ENCODE peak calls at places on chromosomes 5 and 9, in nine cellular contexts. D is A673; Y is glutamatergic neuron; K is germinal center; W is left colon; C is HTR-8/SVneo; A is stimulated activated CD4-positive, alpha-beta T cell treated with anti-CD3 and anti-CD28 coated beads, Interleukin-15, amount 100 ng/mL, for 48 hours; P is naive thymus-derived CD8-positive, alpha-beta T cell; U is HEK293T. Q is an unnamed sample.

GRCh38 chr5:135814254-135814653 is 20.2 kb upstream of the SLC25A48 start:
- DNase-seq in Y (no peak), K (no peak), A (no peak), U (no peak), D (no peak), C (no peak), W (no peak), P (no peak), Q (no peak)

GRCh38 chr5:17604951-17605350 is 968 bp downstream of the TAF11L11 start:
- DNase-seq in P (no peak), C (no peak), Y (no peak), A (no peak), U (no peak), W (no peak), D (no peak), K (no peak), Q (no peak)

GRCh38 chr9:15213249-15213648 is 93.8 kb downstream of the TTC39B start:
- DNase-seq in Y (no peak), U (no peak), P (no peak), C (no peak), K (no peak), W (no peak), A (no peak), D (no peak), Q (no peak)

GRCh38 chr9:83583151-83584014 is 39.6 kb upstream of the IDNK start:
- DNase-seq in C (peak), W (no peak), A (peak), U (peak), P (peak), K (peak), D (peak), Y (peak), Q (peak)

GRCh38 chr5:132752581-132753125 is 5.4 kb downstream of the CCNI2 start:
- DNase-seq in Y (no peak), K (no peak), P (no peak), W (no peak), D (no peak), A (no peak), C (no peak), U (no peak), Q (no peak)

GRCh38 chr5:123116063-123116462 is 27.0 kb downstream of the PRDM6 start:
- DNase-seq in U (no peak), P (no peak), A (no peak), W (no peak), K (no peak), C (no peak), Y (peak), D (no peak), Q (no peak)

GRCh38 chr5:175652741-175653663 is 4.9 kb upstream of the HRH2 start:
- DNase-seq in P (peak), Y (no peak), K (no peak), D (no peak), C (no peak), W (no peak), A (peak), U (no peak), Q (no peak)

GRCh38 chr9:68530618-68531017 is 10.1 kb downstream of the TMEM252 start:
- DNase-seq in A (no peak), W (peak), Y (peak), U (no peak), C (no peak), K (no peak), D (peak), P (no peak), Q (peak)

GRCh38 chr5:17075196-17075595 is 139.1 kb upstream of the MYO10 start:
- DNase-seq in D (no peak), Y (no peak), K (no peak), A (no peak), W (no peak), U (no peak), P (no peak), C (no peak), Q (no peak)

GRCh38 chr9:37121881-37122280 is 1.5 kb downstream of the ZCCHC7 start:
- DNase-seq in Y (no peak), W (no peak), K (no peak), P (no peak), A (no peak), U (no peak), C (no peak), D (no peak), Q (no peak)

GRCh38 chr5:87009146-87009545 is 258.5 kb upstream of the RASA1 start:
- DNase-seq in U (no peak), P (no peak), K (no peak), D (peak), W (no peak), C (no peak), Y (no peak), A (no peak), Q (no peak)

GRCh38 chr5:106380736-106381135 is 1290.0 kb downstream of the EFNA5 start:
- DNase-seq in P (no peak), A (no peak), U (no peak), W (no peak), D (no peak), Y (no peak), C (no peak), K (no peak), Q (no peak)

GRCh38 chr5:35345222-35345621 is 114.9 kb upstream of the PRLR start:
- DNase-seq in P (no peak), U (no peak), D (peak), K (no peak), C (no peak), A (no peak), W (no peak), Y (no peak), Q (no peak)

GRCh38 chr5:140553657-140554056 is 3.6 kb downstream of the SRA1 start:
- DNase-seq in A (no peak), U (no peak), P (no peak), Y (no peak), C (no peak), W (no peak), K (no peak), D (no peak), Q (no peak)

GRCh38 chr9:110050925-110051355 is 157.0 kb downstream of the C9orf152 start:
- DNase-seq in W (no peak), C (peak), A (no peak), D (peak), U (no peak), P (no peak), Y (no peak), K (peak), Q (no peak)

GRCh38 chr5:158435161-158435616 is 576.2 kb upstream of the CLINT1 start:
- DNase-seq in K (peak), D (no peak), Y (no peak), A (peak), P (peak), W (no peak), C (peak), U (no peak), Q (no peak)

GRCh38 chr9:87497080-87497603 is 525 bp upstream of the DAPK1 start:
- DNase-seq in P (no peak), K (no peak), C (no peak), A (no peak), D (no peak), W (no peak), U (no peak), Y (no peak), Q (no peak)

GRCh38 chr9:96014078-96014477 is 138.6 kb downstream of the ERCC6L2 start:
- DNase-seq in C (no peak), P (peak), U (no peak), A (no peak), D (no peak), K (no peak), W (no peak), Y (no peak), Q (no peak)

GRCh38 chr9:133467101-133467500 is 7.3 kb downstream of the CACFD1 start:
- DNase-seq in K (no peak), D (no peak), P (no peak), U (no peak), A (no peak), C (no peak), W (no peak), Y (no peak), Q (peak)

GRCh38 chr9:132881826-132882225 is 3.1 kb downstream of the SPACA9 start:
- DNase-seq in D (no peak), A (no peak), P (no peak), U (no peak), Y (no peak), K (no peak), C (no peak), W (no peak), Q (no peak)

GRCh38 chr9:93058357-93059096 is at the start of gene SUSD3:
- DNase-seq in A (peak), K (peak), D (peak), P (peak), Y (peak), W (peak), U (no peak), C (no peak), Q (peak)